ENCODE peak calls at places on chromosome 18, in eight cellular contexts. Z, R, L, K, N, E, T and Y are unnamed samples.

GRCh38 chr18:26417190-26417589 is 131.2 kb downstream of the KCTD1 start:
- DNase-seq in E (no peak), N (no peak), L (no peak), R (no peak), K (no peak), Z (no peak), T (no peak), Y (no peak)

GRCh38 chr18:57942493-57942892 is 101.5 kb upstream of the NEDD4L start:
- DNase-seq in R (no peak), N (no peak), Z (no peak), E (no peak), K (no peak), T (no peak), L (no peak), Y (no peak)

GRCh38 chr18:11042247-11042646 is 107.1 kb downstream of the PIEZO2 start:
- DNase-seq in E (peak), L (no peak), T (no peak), K (no peak), N (no peak), R (no peak), Z (no peak), Y (no peak)

GRCh38 chr18:69282371-69282770 is 118.3 kb upstream of the DOK6 start:
- DNase-seq in R (no peak), K (no peak), T (no peak), L (no peak), E (no peak), N (no peak), Z (no peak), Y (no peak)

GRCh38 chr18:50231621-50232020 is 34.7 kb downstream of the CFAP53 start:
- DNase-seq in R (no peak), T (no peak), N (no peak), E (no peak), L (no peak), Z (no peak), K (no peak), Y (no peak)

GRCh38 chr18:3869848-3870247 is 419.9 kb downstream of the TGIF1 start:
- DNase-seq in T (no peak), Z (no peak), N (no peak), R (peak), E (peak), K (no peak), L (no peak), Y (peak)

GRCh38 chr18:68796936-68797690 is 767 bp upstream of the CCDC102B start:
- DNase-seq in K (no peak), T (no peak), N (no peak), L (no peak), Z (no peak), R (no peak), E (peak), Y (peak)

GRCh38 chr18:42292654-42293053 is 337.6 kb downstream of the PIK3C3 start:
- DNase-seq in E (no peak), R (no peak), T (no peak), Z (no peak), L (no peak), N (no peak), K (no peak), Y (no peak)

GRCh38 chr18:3985030-3985429 is 470.1 kb downstream of the DLGAP1 start:
- DNase-seq in K (no peak), N (no peak), L (no peak), R (no peak), E (no peak), T (no peak), Z (no peak), Y (no peak)

GRCh38 chr18:48547456-48548403 is 8.9 kb downstream of the CTIF start:
- DNase-seq in T (peak), N (no peak), R (no peak), L (peak), E (peak), K (no peak), Z (no peak), Y (peak)
- TF ChIP-seq CTCF in T (no peak), N (no peak), R (no peak), L (no peak), E (no peak), K (no peak), Z (no peak), Y (no peak)

DNA sequence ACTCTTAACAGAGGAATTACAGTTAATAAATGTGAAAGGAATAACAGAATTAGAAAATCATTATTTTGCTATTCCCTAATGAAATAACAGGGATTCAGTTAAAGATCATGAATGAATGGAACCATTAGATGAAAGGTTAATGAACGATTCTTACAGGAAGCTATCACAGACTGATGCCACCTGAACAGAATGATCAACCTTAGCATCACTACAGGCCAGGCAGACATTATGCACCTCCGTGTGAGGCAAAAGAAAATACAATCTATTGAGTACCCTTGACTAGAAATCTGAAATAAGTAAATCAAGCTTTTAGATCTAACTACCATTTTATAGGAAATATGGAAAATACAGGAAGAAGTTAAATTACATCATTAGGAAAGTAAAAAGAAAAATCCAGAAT is 10.4 kb downstream of the ROCK1 start:
- DNase-seq in L (no peak), R (no peak), T (no peak), Z (no peak), E (no peak), K (no peak), N (no peak), Y (no peak)
- TF ChIP-seq CTCF in L (no peak), R (no peak), T (no peak), Z (no peak), E (no peak), K (no peak), N (no peak), Y (no peak)

GRCh38 chr18:31046916-31047315 is 4.4 kb upstream of the DSC3 start:
- DNase-seq in R (no peak), E (no peak), T (no peak), K (no peak), Z (no peak), L (no peak), N (no peak), Y (no peak)

GRCh38 chr18:31042391-31043181 is at the start of gene DSC3:
- DNase-seq in R (no peak), E (peak), K (peak), L (peak), N (no peak), Z (peak), T (peak), Y (no peak)

GRCh38 chr18:31044926-31045325 is 2.4 kb upstream of the DSC3 start:
- DNase-seq in T (no peak), K (no peak), L (no peak), E (peak), N (no peak), Z (no peak), R (no peak), Y (no peak)

GRCh38 chr18:31043709-31044108 is 1.2 kb upstream of the DSC3 start:
- DNase-seq in K (no peak), R (no peak), T (no peak), L (no peak), N (no peak), E (no peak), Z (no peak), Y (no peak)

GRCh38 chr18:31045599-31045998 is 3.1 kb upstream of the DSC3 start:
- DNase-seq in E (no peak), Z (no peak), R (no peak), T (no peak), L (no peak), K (no peak), N (no peak), Y (no peak)
- TF ChIP-seq CTCF in E (no peak), Z (no peak), R (no peak), T (no peak), L (no peak), K (no peak), N (no peak), Y (no peak)

DNA sequence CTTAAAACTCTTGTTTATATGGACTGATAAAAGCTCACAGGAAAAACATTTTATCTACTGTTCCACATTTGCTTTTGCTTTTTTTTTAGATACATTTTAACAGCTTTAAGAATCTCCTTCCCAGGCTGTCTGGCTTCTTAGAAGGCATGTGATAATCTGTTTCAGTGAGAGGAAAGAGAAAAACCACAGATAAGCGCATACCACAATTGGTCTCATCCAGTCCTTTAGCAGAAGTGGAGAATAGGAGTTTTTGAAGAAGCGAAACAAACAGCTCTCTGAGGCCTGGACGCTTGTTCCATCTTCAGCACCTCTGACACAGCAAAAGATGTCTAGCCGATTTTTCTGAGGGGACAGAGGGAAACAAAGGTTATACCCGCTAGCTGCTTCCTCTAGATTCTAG is 37.6 kb downstream of the RMC1 start:
- DNase-seq in Z (no peak), K (no peak), R (no peak), E (peak), T (no peak), N (no peak), L (no peak), Y (no peak)
- TF ChIP-seq CTCF in Z (no peak), K (no peak), R (no peak), E (no peak), T (no peak), N (no peak), L (no peak), Y (no peak)

DNA sequence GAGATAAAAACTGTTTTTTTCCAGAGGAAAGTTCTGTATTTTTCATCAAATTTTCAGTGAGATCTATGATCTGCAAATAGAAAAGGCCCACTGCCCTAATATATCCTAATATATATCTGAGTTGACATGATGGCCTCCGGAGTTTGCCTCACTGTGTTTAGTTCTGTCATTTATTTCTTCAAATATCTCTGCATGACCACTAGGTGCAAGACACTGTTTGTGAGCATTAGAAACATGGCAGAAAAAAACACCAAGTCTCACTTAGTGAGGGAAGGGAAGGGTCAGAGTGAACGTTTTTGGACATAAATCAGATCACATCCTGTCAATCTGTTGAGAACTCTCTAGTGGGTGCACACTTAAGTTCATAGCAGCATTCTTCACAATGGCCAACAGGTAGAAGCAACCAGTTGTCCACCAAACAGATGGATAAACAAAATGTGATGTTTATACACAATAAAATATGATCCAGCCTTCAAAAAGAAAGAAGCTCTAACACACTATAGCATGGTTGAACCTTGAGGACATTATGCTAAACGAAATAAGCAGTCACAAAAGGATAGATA is 53.4 kb downstream of the SPIRE1 start:
- DNase-seq in K (no peak), R (no peak), L (no peak), T (no peak), Z (no peak), E (no peak), N (no peak), Y (no peak)
- TF ChIP-seq CTCF in K (no peak), R (peak), L (peak), T (no peak), Z (peak), E (peak), N (no peak), Y (peak)

GRCh38 chr18:36411745-36412168 is 114.2 kb downstream of the FHOD3 start:
- DNase-seq in E (peak), R (no peak), L (peak), N (no peak), T (peak), K (peak), Z (peak), Y (peak)
- TF ChIP-seq CTCF in E (peak), R (peak), L (peak), N (no peak), T (no peak), K (peak), Z (peak), Y (peak)